ENCODE peak calls at places on chromosomes 5 and 9, in seven cellular contexts. Z is retina, P is kidney, H is caudate nucleus, T is AG08396, O is M059J, C is iris pigment epithelial cell. N is an unnamed sample.

GRCh38 chr5:138615461-138615860 is 40.3 kb upstream of the HSPA9 start:
- DNase-seq in Z (no peak), P (no peak), H (no peak), T (no peak), O (no peak), C (no peak), N (no peak)

GRCh38 chr5:55191165-55191564 is 18.2 kb upstream of the CDC20B start:
- DNase-seq in Z (no peak), P (no peak), H (no peak), T (no peak), O (peak), C (peak), N (peak)

GRCh38 chr9:117414220-117414905 is 494 bp downstream of the ASTN2 start:
- DNase-seq in Z (peak), P (peak), H (peak), T (peak), O (peak), C (peak), N (no peak)

GRCh38 chr5:107580902-107581823 is 89.6 kb downstream of the EFNA5 start:
- DNase-seq in Z (no peak), P (no peak), H (no peak), T (no peak), O (no peak), C (peak), N (peak)

GRCh38 chr5:10286552-10287227 is 21.0 kb downstream of the CMBL start:
- DNase-seq in Z (no peak), P (no peak), H (no peak), T (peak), O (no peak), C (no peak), N (peak)

GRCh38 chr5:56145106-56145505 is 88.0 kb downstream of the ANKRD55 start:
- DNase-seq in Z (no peak), P (no peak), H (no peak), T (no peak), O (peak), C (no peak), N (no peak)

GRCh38 chr9:28396058-28396457 is 822.8 kb upstream of the C9orf72 start:
- DNase-seq in Z (no peak), P (no peak), H (no peak), T (no peak), O (no peak), C (no peak), N (no peak)

GRCh38 chr5:115840825-115841224 is 540 bp downstream of the ATG12 start:
- DNase-seq in Z (no peak), P (no peak), H (no peak), T (no peak), O (no peak), C (no peak), N (no peak)

GRCh38 chr5:68330564-68330963 is 115.0 kb downstream of the PIK3R1 start:
- DNase-seq in Z (no peak), P (no peak), H (no peak), T (no peak), O (peak), C (peak), N (peak)

GRCh38 chr9:105912868-105913516 is 218.7 kb downstream of the TMEM38B start:
- DNase-seq in Z (no peak), P (no peak), H (no peak), T (no peak), O (peak), C (no peak), N (no peak)

GRCh38 chr9:135600296-135600805 is 38.8 kb downstream of the PAEP start:
- DNase-seq in Z (no peak), P (no peak), H (no peak), T (no peak), O (no peak), C (no peak), N (no peak)

GRCh38 chr9:111762546-111762945 is 32.2 kb downstream of the SHOC1 start:
- DNase-seq in Z (no peak), P (no peak), H (no peak), T (no peak), O (no peak), C (peak), N (peak)

GRCh38 chr5:111548992-111549649 is 36.8 kb upstream of the STARD4 start:
- DNase-seq in Z (no peak), P (no peak), H (no peak), T (no peak), O (peak), C (peak), N (peak)

GRCh38 chr9:35951736-35952135 is 6.2 kb downstream of the OR2S2 start:
- DNase-seq in Z (no peak), P (no peak), H (no peak), T (no peak), O (peak), C (peak), N (peak)

GRCh38 chr5:158236511-158237335 is 377.8 kb upstream of the CLINT1 start:
- DNase-seq in Z (no peak), P (no peak), H (no peak), T (no peak), O (no peak), C (peak), N (peak)

GRCh38 chr5:136246122-136246521 is 53.2 kb upstream of the SMIM32 start:
- DNase-seq in Z (no peak), P (no peak), H (no peak), T (no peak), O (no peak), C (no peak), N (no peak)

GRCh38 chr9:122252796-122253195 is 11.8 kb downstream of the RBM18 start:
- DNase-seq in Z (no peak), P (no peak), H (no peak), T (no peak), O (no peak), C (no peak), N (peak)

GRCh38 chr5:123943136-123943535 is 431.2 kb downstream of the CSNK1G3 start:
- DNase-seq in Z (no peak), P (no peak), H (no peak), T (no peak), O (no peak), C (no peak), N (no peak)

GRCh38 chr5:115267617-115268016 is 4.9 kb upstream of the PGGT1B start:
- DNase-seq in Z (no peak), P (no peak), H (no peak), T (peak), O (peak), C (peak), N (peak)

GRCh38 chr5:56813302-56813701 is 2.0 kb upstream of the MAP3K1 start:
- DNase-seq in Z (no peak), P (no peak), H (no peak), T (no peak), O (no peak), C (no peak), N (no peak)

GRCh38 chr5:147534172-147534951 is 24.5 kb upstream of the DPYSL3 start:
- DNase-seq in Z (no peak), P (no peak), H (no peak), T (no peak), O (peak), C (peak), N (peak)

GRCh38 chr5:103908327-103909099 is 345.9 kb upstream of the NUDT12 start:
- DNase-seq in Z (peak), P (no peak), H (no peak), T (no peak), O (no peak), C (no peak), N (no peak)

GRCh38 chr5:113112435-113112834 is 135.8 kb downstream of the DCP2 start:
- DNase-seq in Z (no peak), P (no peak), H (no peak), T (no peak), O (peak), C (peak), N (peak)

GRCh38 chr9:89493671-89494070 is 4.2 kb downstream of the SEMA4D start:
- DNase-seq in Z (peak), P (no peak), H (no peak), T (no peak), O (no peak), C (no peak), N (no peak)

GRCh38 chr5:87121315-87122170 is 146.1 kb upstream of the RASA1 start:
- DNase-seq in Z (no peak), P (no peak), H (no peak), T (peak), O (peak), C (peak), N (peak)

GRCh38 chr5:118952992-118953651 is 35.2 kb downstream of the DTWD2 start:
- DNase-seq in Z (no peak), P (no peak), H (no peak), T (peak), O (no peak), C (no peak), N (no peak)

GRCh38 chr9:109256381-109256780 is 64.5 kb downstream of the EPB41L4B start:
- DNase-seq in Z (no peak), P (no peak), H (no peak), T (no peak), O (peak), C (peak), N (no peak)

GRCh38 chr9:18666987-18667772 is 193.2 kb downstream of the ADAMTSL1 start:
- DNase-seq in Z (no peak), P (no peak), H (no peak), T (no peak), O (peak), C (peak), N (peak)

N was measured in cardiac fibroblast.